ENCODE peak calls at places on chromosomes 11 and 22, in four cellular contexts. One of them, this sample, is unnamed.

GRCh38 chr11:15327786-15328231 is 213.1 kb downstream of the INSC start:
- DNase-seq in ovary: peak; percentile 24
- DNase-seq in gastrocnemius medialis: no peak
- DNase-seq in testis: peak; percentile 84
- DNase-seq in this sample: peak; percentile 19

GRCh38 chr11:111663820-111664219 is 61.6 kb downstream of the SIK2 start:
- DNase-seq in ovary: no peak
- DNase-seq in gastrocnemius medialis: peak; percentile 23
- DNase-seq in testis: peak; percentile 57
- DNase-seq in this sample: peak; percentile 28

GRCh38 chr11:81036168-81036870 is 1595.5 kb upstream of the TENM4 start:
- DNase-seq in ovary: no peak
- DNase-seq in gastrocnemius medialis: no peak
- DNase-seq in testis: no peak
- DNase-seq in this sample: no peak

GRCh38 chr11:125188021-125188420 is 23.5 kb downstream of the PKNOX2 start:
- DNase-seq in ovary: no peak
- DNase-seq in testis: no peak
- DNase-seq in gastrocnemius medialis: no peak
- DNase-seq in this sample: no peak

GRCh38 chr22:50684501-50684900 is 11.9 kb downstream of the SHANK3 start:
- DNase-seq in gastrocnemius medialis: no peak
- DNase-seq in testis: peak; percentile 11
- DNase-seq in ovary: no peak
- DNase-seq in this sample: no peak

GRCh38 chr11:46120361-46120710 is 918 bp downstream of the PHF21A start:
- DNase-seq in ovary: peak; percentile 67
- DNase-seq in gastrocnemius medialis: no peak
- DNase-seq in testis: no peak
- DNase-seq in this sample: peak; percentile 45

GRCh38 chr22:21861856-21862255 is 5.6 kb downstream of the MAPK1 start:
- DNase-seq in ovary: no peak
- DNase-seq in testis: no peak
- DNase-seq in gastrocnemius medialis: no peak
- DNase-seq in this sample: no peak

GRCh38 chr11:111944651-111945051 is 7.5 kb downstream of the DIXDC1 start:
- DNase-seq in ovary: no peak
- DNase-seq in testis: no peak
- DNase-seq in gastrocnemius medialis: no peak
- DNase-seq in this sample: no peak

DNA sequence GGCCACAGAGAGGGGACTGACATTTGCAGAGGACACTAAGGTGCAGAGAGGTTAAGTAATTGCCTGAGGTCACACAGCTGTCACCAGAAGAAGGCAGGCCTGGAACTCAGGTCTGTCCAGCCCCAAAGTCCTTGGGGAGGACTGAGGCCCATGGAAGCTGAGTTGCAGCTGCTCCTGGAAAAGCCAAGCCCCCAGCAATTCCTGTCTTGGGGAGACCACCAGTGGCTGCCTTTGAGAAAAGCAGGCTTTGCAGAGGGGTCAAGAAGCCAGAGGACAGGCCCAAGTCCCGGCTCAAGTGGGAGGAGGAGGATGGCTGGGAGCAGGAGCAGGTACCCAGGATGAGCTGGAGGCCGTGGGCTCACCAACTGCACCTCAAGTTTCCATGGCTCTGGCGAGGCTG is 3.4 kb downstream of the NFAM1 start:
- DNase-seq in gastrocnemius medialis: no peak
- DNase-seq in testis: no peak
- DNase-seq in ovary: no peak
- DNase-seq in this sample: no peak
- TF ChIP-seq POLR2A in gastrocnemius medialis: no peak
- TF ChIP-seq POLR2A in testis: no peak
- TF ChIP-seq POLR2A in ovary: no peak
- TF ChIP-seq POLR2A in this sample: no peak

DNA sequence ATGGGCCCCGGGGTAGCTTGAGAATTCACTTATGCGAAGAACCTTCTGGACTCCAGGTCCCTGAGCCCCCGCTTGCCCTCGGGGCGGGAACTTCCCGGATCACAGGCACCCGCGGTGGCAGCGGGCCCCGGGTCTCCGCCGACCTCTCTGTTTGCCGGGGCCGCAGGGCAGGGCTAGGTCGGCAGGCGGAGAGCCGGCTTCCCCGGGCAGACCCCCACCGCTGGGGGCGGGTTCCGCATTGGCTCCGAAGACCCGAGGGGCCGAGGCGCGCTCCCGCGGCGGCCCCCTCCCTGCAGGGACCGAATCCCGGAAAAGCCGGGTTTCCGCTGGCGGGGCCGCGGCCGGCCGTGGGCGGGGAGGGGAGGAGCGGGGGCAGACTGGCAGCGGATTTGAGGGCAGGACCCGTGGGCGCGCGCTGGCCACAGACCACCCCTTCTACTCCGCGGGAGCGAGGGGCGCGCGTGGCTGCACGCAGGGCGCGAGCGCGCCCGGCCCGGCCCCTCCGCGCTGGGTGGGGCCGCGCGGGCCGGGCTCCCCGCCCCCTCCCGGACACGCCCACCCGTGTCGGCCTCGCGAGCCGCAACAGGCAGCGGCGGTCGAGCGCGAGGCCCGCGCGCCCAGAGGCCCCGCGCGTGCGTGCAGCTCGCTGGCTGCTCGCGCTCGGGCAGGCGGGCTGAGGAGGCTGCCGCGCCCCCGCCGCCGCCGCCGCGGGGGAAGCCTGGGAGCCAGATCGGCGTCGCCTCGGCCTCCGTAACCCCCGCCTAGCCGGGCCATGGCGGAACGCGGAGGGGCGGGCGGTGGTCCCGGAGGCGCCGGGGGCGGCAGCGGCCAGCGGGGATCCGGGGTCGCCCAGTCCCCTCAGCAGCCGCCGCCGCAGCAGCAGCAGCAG is at the start of gene PACS1:
- DNase-seq in gastrocnemius medialis: peak; percentile 53
- DNase-seq in ovary: peak; percentile 81
- DNase-seq in testis: peak; percentile 84
- DNase-seq in this sample: peak; percentile 79
- TF ChIP-seq POLR2A in gastrocnemius medialis: peak; percentile 66
- TF ChIP-seq POLR2A in ovary: peak; percentile 28
- TF ChIP-seq POLR2A in testis: no peak
- TF ChIP-seq POLR2A in this sample: peak; percentile 65

GRCh38 chr11:70203749-70204465 is 811 bp downstream of the FADD start:
- DNase-seq in ovary: peak; percentile 64
- DNase-seq in testis: peak; percentile 56
- DNase-seq in gastrocnemius medialis: peak; percentile 36
- DNase-seq in this sample: peak; percentile 55
- TF ChIP-seq POLR2A in ovary: no peak
- TF ChIP-seq POLR2A in testis: no peak
- TF ChIP-seq POLR2A in gastrocnemius medialis: no peak
- TF ChIP-seq POLR2A in this sample: no peak

GRCh38 chr11:65613091-65613928 is 711 bp downstream of the MAP3K11 start:
- DNase-seq in ovary: peak; percentile 73
- DNase-seq in testis: no peak
- DNase-seq in gastrocnemius medialis: no peak
- DNase-seq in this sample: peak; percentile 52
- TF ChIP-seq POLR2A in ovary: no peak
- TF ChIP-seq POLR2A in testis: no peak
- TF ChIP-seq POLR2A in gastrocnemius medialis: no peak
- TF ChIP-seq POLR2A in this sample: no peak

GRCh38 chr22:19680287-19680881 is 33.9 kb upstream of the SEPTIN5 start:
- DNase-seq in ovary: no peak
- DNase-seq in gastrocnemius medialis: no peak
- DNase-seq in testis: no peak
- DNase-seq in this sample: no peak
- TF ChIP-seq POLR2A in ovary: no peak
- TF ChIP-seq POLR2A in gastrocnemius medialis: no peak
- TF ChIP-seq POLR2A in testis: no peak
- TF ChIP-seq POLR2A in this sample: no peak

GRCh38 chr11:65870307-65870658 is 2.3 kb downstream of the EFEMP2 start:
- DNase-seq in gastrocnemius medialis: no peak
- DNase-seq in testis: no peak
- DNase-seq in ovary: peak; percentile 32
- DNase-seq in this sample: no peak
- TF ChIP-seq POLR2A in gastrocnemius medialis: no peak
- TF ChIP-seq POLR2A in testis: no peak
- TF ChIP-seq POLR2A in ovary: no peak
- TF ChIP-seq POLR2A in this sample: no peak

DNA sequence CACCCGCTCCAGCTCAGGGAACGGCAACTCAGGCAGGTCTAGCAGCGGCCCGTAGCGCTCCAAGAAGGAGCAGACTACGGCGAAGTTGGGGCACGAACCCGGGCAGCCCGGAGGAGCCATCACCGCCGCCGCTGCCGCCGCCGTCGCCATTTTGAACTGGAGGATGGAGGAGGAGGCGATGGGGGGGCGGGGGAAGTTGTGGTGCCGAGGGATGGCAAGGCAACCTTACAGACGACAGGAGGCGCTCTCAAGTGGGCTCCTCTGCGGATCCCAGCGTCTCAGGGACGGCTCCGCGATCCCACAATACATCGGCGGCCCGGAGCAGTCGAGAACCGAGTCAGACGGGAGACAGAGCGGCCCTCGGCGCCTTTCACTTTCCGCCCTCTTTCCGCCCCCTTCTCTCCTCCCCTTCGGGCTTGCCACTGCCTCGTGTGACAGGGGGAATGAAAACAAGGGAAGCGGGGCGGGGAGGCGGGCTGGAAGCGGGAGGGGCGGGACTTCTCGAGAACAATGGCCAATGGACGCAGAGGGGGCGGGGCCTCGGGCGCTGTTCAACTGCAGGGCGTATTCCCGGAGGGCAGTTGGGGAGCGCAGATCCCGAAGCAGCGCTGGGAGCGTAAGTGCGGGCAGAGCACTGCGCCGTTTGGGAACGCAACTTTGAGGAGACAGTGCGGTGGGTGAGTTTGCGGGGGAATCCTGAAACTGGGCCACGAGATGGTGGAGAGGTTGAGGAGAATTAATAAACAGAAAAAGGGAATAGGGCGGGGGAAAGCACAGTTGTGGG is at the start of the genes AAMDC and RSF1:
- DNase-seq in testis: peak; percentile 100
- DNase-seq in ovary: peak; percentile 99
- DNase-seq in gastrocnemius medialis: peak; percentile 98
- DNase-seq in this sample: peak; percentile 97
- TF ChIP-seq POLR2A in testis: peak; percentile 64
- TF ChIP-seq POLR2A in ovary: peak; percentile 71
- TF ChIP-seq POLR2A in gastrocnemius medialis: peak; percentile 82
- TF ChIP-seq POLR2A in this sample: peak; percentile 93

GRCh38 chr11:5700422-5701064 is 11.0 kb downstream of the TRIM22 start:
- DNase-seq in ovary: no peak
- DNase-seq in testis: no peak
- DNase-seq in gastrocnemius medialis: no peak
- DNase-seq in this sample: no peak

GRCh38 chr11:5694642-5695041 is 5.1 kb downstream of the TRIM22 start:
- DNase-seq in ovary: no peak
- DNase-seq in gastrocnemius medialis: no peak
- DNase-seq in testis: no peak
- DNase-seq in this sample: no peak

GRCh38 chr11:5696210-5696609 is 6.6 kb downstream of the TRIM22 start:
- DNase-seq in testis: no peak
- DNase-seq in ovary: no peak
- DNase-seq in gastrocnemius medialis: no peak
- DNase-seq in this sample: no peak

GRCh38 chr11:5701184-5701583 is 11.6 kb downstream of the TRIM22 start:
- DNase-seq in testis: no peak
- DNase-seq in gastrocnemius medialis: no peak
- DNase-seq in ovary: no peak
- DNase-seq in this sample: no peak

DNA sequence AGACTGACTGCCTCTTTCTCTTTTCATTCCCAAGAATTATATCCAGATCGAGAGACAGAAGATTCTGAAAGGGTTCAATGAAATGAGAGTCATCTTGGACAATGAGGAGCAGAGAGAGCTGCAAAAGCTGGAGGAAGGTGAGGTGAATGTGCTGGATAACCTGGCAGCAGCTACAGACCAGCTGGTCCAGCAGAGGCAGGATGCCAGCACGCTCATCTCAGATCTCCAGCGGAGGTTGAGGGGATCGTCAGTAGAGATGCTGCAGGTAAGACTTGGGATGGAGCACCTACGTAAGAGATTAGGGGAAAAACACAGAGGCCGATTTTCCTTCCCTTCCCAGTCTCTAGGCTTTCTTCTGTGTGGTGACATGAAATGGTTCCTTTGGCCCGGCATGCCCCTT is 8.7 kb downstream of the TRIM22 start:
- DNase-seq in ovary: no peak
- DNase-seq in gastrocnemius medialis: no peak
- DNase-seq in testis: no peak
- DNase-seq in this sample: no peak
- TF ChIP-seq POLR2A in ovary: no peak
- TF ChIP-seq POLR2A in gastrocnemius medialis: no peak
- TF ChIP-seq POLR2A in testis: no peak
- TF ChIP-seq POLR2A in this sample: no peak

DNA sequence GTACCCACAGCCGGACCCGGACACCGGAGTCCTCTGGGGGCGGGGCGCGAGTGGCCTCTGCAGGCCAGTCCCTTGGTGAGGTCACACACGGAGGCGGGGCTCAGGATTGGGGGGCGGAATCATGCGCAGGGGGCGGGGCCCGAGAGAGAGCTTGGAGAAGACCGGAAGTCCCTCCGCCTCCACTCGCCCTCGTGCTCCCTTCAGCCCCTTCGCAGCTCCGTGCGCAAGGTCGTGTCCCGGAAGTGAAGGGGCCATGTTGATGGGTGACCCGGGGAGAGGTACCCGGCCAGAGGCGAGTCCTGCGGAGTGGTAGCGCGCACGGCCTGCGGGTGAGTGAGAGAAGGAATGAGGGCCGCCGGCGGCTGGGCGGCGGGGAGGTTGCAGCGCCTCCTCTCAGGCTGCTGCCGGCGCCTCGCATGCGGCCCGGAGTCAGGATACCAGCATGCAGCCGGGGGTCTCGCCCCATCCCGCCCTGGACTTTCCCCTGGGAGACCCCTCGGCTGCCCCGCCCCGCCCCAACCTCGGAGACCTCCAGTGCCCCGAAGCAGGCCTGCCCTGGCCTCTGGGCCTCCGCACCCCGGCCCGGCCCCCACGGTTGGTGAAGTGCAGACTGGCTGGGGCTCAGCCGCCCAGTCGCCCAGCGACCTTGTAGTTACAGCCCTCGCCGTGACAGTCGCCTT is at the start of gene MIEF1:
- DNase-seq in ovary: peak; percentile 98
- DNase-seq in gastrocnemius medialis: peak; percentile 98
- DNase-seq in testis: peak; percentile 99
- DNase-seq in this sample: peak; percentile 98
- TF ChIP-seq POLR2A in ovary: peak; percentile 50
- TF ChIP-seq POLR2A in gastrocnemius medialis: peak; percentile 76
- TF ChIP-seq POLR2A in testis: no peak
- TF ChIP-seq POLR2A in this sample: peak; percentile 69

DNA sequence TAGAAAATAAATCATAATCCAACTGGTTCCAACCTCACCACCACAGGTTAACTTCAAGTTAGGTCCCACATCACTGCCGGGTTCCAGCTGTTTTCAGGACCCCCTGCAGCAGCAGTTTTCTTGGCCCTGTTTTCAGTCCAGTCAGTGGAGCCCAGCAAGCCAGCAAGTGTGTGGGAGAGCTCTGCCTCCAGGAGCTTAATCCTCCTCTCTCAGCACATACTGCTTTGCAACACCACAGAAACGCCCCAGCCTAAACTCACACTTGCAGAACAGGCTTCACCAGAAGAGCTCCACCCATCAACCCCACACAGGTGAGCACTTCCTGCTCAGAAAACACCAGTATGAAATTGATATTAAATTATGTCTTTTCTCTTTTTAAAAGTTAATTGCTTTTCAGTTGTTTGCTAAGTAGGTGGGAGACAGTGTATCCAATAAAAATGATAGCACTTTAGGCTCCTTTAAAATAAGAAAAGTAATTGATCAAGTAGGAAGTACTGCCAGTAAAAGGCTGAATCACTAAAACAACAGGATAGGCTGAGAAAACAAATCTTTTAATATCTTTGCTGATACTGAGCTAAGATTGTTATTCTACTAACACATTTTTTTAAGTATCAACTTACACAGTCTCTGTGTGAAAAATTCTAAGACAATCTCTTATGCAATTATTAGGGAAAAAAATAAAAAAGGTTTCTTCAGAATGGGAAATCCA is 81.5 kb upstream of the TP53AIP1 start:
- DNase-seq in gastrocnemius medialis: no peak
- DNase-seq in ovary: no peak
- DNase-seq in testis: peak; percentile 42
- DNase-seq in this sample: no peak
- TF ChIP-seq POLR2A in gastrocnemius medialis: no peak
- TF ChIP-seq POLR2A in ovary: no peak
- TF ChIP-seq POLR2A in testis: no peak
- TF ChIP-seq POLR2A in this sample: no peak

This sample was measured in uterus.